ENCODE peak calls at places on chromosomes 12 and 14, in seven cellular contexts. B is astrocyte of the cerebellum, W is GM12865, H is astrocyte of the spinal cord, F is heart right ventricle, J is thyroid gland, L is uterus. K is an unnamed sample.

GRCh38 chr14:55721353-55721752 is 141.3 kb downstream of the KTN1 start:
- DNase-seq in B (peak; percentile 94), W (peak; percentile 13), H (peak; percentile 95), F (no peak), J (peak; percentile 54), L (no peak), K (peak; percentile 77)

GRCh38 chr12:52630104-52630500 is 11.7 kb upstream of the KRT73 start:
- DNase-seq in B (no peak), W (no peak), H (no peak), F (no peak), J (no peak), L (no peak), K (no peak)

GRCh38 chr14:104562606-104563005 is 17.0 kb upstream of the C14orf180 start:
- DNase-seq in B (no peak), W (no peak), H (no peak), F (peak; percentile 2), J (no peak), L (no peak), K (no peak)

GRCh38 chr14:54503476-54503875 is 6.2 kb upstream of the CGRRF1 start:
- DNase-seq in B (no peak), W (no peak), H (peak; percentile 43), F (no peak), J (no peak), L (no peak), K (peak; percentile 56)

GRCh38 chr14:53458368-53458814 is 305.3 kb upstream of the DDHD1 start:
- DNase-seq in B (peak; percentile 26), W (no peak), H (peak; percentile 47), F (no peak), J (no peak), L (no peak), K (peak; percentile 61)

GRCh38 chr12:182381-182883 is 31.5 kb downstream of the SLC6A12 start:
- DNase-seq in B (no peak), W (no peak), H (peak; percentile 71), F (peak; percentile 63), J (no peak), L (no peak), K (peak; percentile 79)

GRCh38 chr12:108728820-108729611 is 2.3 kb downstream of the CORO1C start:
- DNase-seq in B (no peak), W (no peak), H (peak; percentile 47), F (no peak), J (no peak), L (no peak), K (no peak)

GRCh38 chr12:78293039-78293686 is 462.5 kb downstream of the NAV3 start:
- DNase-seq in B (no peak), W (no peak), H (no peak), F (no peak), J (no peak), L (no peak), K (peak; percentile 8)

GRCh38 chr14:72599579-72600470 is 294.1 kb downstream of the DPF3 start:
- DNase-seq in B (no peak), W (no peak), H (no peak), F (no peak), J (no peak), L (no peak), K (no peak)

GRCh38 chr12:80353254-80353653 is 90.8 kb upstream of the PTPRQ start:
- DNase-seq in B (peak; percentile 19), W (no peak), H (peak; percentile 50), F (no peak), J (no peak), L (no peak), K (peak; percentile 8)

GRCh38 chr12:51874486-51874885 is 13.4 kb upstream of the ANKRD33 start:
- DNase-seq in B (no peak), W (no peak), H (no peak), F (no peak), J (no peak), L (no peak), K (no peak)

GRCh38 chr12:131850856-131851559 is 22.8 kb downstream of the MMP17 start:
- DNase-seq in B (no peak), W (no peak), H (no peak), F (peak; percentile 9), J (peak; percentile 51), L (no peak), K (no peak)

GRCh38 chr12:77924703-77925102 is 94.0 kb downstream of the NAV3 start:
- DNase-seq in B (no peak), W (no peak), H (peak; percentile 53), F (no peak), J (no peak), L (no peak), K (peak; percentile 73)

GRCh38 chr14:54537651-54538050 is 27.9 kb downstream of the CGRRF1 start:
- DNase-seq in B (no peak), W (no peak), H (no peak), F (no peak), J (no peak), L (no peak), K (no peak)

GRCh38 chr14:54696998-54697397 is 130.1 kb downstream of the SAMD4A start:
- DNase-seq in B (no peak), W (no peak), H (no peak), F (no peak), J (no peak), L (no peak), K (no peak)

GRCh38 chr12:8742501-8742900 is 44.7 kb downstream of the RIMKLB start:
- DNase-seq in B (peak; percentile 65), W (no peak), H (peak; percentile 70), F (no peak), J (no peak), L (no peak), K (peak; percentile 68)

GRCh38 chr12:124314207-124314606 is 19.3 kb downstream of the RFLNA start:
- DNase-seq in B (no peak), W (no peak), H (no peak), F (no peak), J (no peak), L (no peak), K (no peak)

GRCh38 chr14:61321385-61322010 is at the start of gene PRKCH:
- DNase-seq in B (peak; percentile 11), W (peak; percentile 88), H (peak; percentile 43), F (peak; percentile 82), J (peak; percentile 87), L (peak; percentile 63), K (no peak)

GRCh38 chr14:103836976-103837725 is 10.2 kb downstream of the PPP1R13B start:
- DNase-seq in B (no peak), W (no peak), H (no peak), F (no peak), J (no peak), L (no peak), K (no peak)

GRCh38 chr12:64655141-64655540 is 44.8 kb downstream of the RASSF3 start:
- DNase-seq in B (no peak), W (no peak), H (no peak), F (no peak), J (no peak), L (no peak), K (no peak)

GRCh38 chr12:10069099-10069498 is 29.7 kb downstream of the CLEC1A start:
- DNase-seq in B (no peak), W (no peak), H (peak; percentile 41), F (no peak), J (no peak), L (peak; percentile 35), K (peak; percentile 89)

GRCh38 chr12:32921397-32921796 is 24.8 kb upstream of the PKP2 start:
- DNase-seq in B (no peak), W (no peak), H (peak; percentile 53), F (no peak), J (no peak), L (no peak), K (no peak)

GRCh38 chr12:27504506-27504905 is 19.5 kb upstream of the PPFIBP1 start:
- DNase-seq in B (no peak), W (no peak), H (peak; percentile 29), F (no peak), J (no peak), L (no peak), K (no peak)

GRCh38 chr12:64680235-64680634 is 69.9 kb downstream of the RASSF3 start:
- DNase-seq in B (no peak), W (no peak), H (no peak), F (no peak), J (no peak), L (no peak), K (no peak)

GRCh38 chr12:132672678-132673077 is 14.5 kb downstream of the POLE start:
- DNase-seq in B (no peak), W (no peak), H (no peak), F (no peak), J (no peak), L (no peak), K (no peak)

GRCh38 chr12:120856980-120857379 is 47.2 kb downstream of the SPPL3 start:
- DNase-seq in B (no peak), W (no peak), H (no peak), F (no peak), J (no peak), L (no peak), K (peak; percentile 20)
- TF ChIP-seq CTCF in B (peak; percentile 37), W (no peak), H (peak; percentile 35), F (peak; percentile 14), J (no peak), L (no peak), K (peak; percentile 56)

GRCh38 chr14:63361790-63362189 is 43.1 kb upstream of the GPHB5 start:
- DNase-seq in B (no peak), W (peak; percentile 17), H (no peak), F (no peak), J (no peak), L (no peak), K (no peak)
- TF ChIP-seq CTCF in B (no peak), W (peak; percentile 13), H (no peak), F (no peak), J (no peak), L (no peak), K (no peak)

DNA sequence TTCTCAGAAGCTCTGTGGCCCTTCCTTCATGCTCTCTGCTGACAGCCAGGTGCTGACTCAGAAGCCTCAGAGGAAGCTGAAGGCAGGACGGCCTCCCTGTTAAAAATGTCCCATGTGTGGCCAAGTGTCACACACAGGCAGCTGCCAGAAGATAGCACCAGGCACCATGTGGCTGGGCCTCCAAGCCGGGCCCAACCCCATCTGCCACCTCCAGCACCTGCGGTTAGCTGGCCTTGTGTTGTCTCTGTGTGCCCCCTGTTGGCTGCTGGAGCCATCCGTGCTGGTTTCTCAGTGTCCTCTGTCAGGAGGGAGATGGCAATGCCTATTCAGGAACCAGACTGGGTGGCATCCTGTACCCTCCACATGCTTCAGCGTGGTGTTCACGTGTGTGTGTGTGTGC is 63.2 kb downstream of the TSPAN11 start:
- DNase-seq in B (no peak), W (peak; percentile 69), H (no peak), F (peak; percentile 52), J (peak; percentile 6), L (no peak), K (peak; percentile 6)
- TF ChIP-seq CTCF in B (peak; percentile 32), W (peak; percentile 40), H (peak; percentile 36), F (peak; percentile 32), J (no peak), L (no peak), K (peak; percentile 45)

GRCh38 chr14:79091381-79091963 is 921.3 kb downstream of the NRXN3 start:
- DNase-seq in B (no peak), W (no peak), H (no peak), F (no peak), J (no peak), L (no peak), K (no peak)
- TF ChIP-seq CTCF in B (no peak), W (no peak), H (no peak), F (no peak), J (no peak), L (no peak), K (no peak)

K was measured in HFFc6.